ENCODE peak calls at places on chromosomes 3 and 15, in ten cellular contexts. K, M, C, J, P, N, S, G, X and L are unnamed samples.

GRCh38 chr15:70741107-70741511 is 22.2 kb downstream of the UACA start:
- DNase-seq in S (peak), C (peak), J (peak), M (peak), X (peak), K (peak), G (peak), N (peak), P (peak), L (peak)

GRCh38 chr3:58627580-58627894 is 39.0 kb downstream of the FAM3D start:
- DNase-seq in C (no peak), G (peak), S (no peak), M (no peak), P (no peak), J (peak), N (no peak), X (no peak), K (no peak), L (no peak)

GRCh38 chr3:14921811-14922705 is 25.3 kb upstream of the NR2C2 start:
- DNase-seq in S (no peak), C (peak), K (no peak), P (no peak), M (no peak), X (no peak), J (no peak), G (no peak), N (no peak), L (no peak)

GRCh38 chr15:94287794-94288246 is 56.5 kb downstream of the MCTP2 start:
- DNase-seq in N (no peak), P (no peak), C (no peak), G (no peak), X (peak), M (no peak), S (peak), J (no peak), K (peak), L (no peak)

GRCh38 chr3:71311320-71312046 is 272.0 kb downstream of the FOXP1 start:
- DNase-seq in M (no peak), C (no peak), K (no peak), S (no peak), X (no peak), P (no peak), G (no peak), J (no peak), N (no peak), L (no peak)

GRCh38 chr3:71978150-71978721 is 193.3 kb upstream of the PROK2 start:
- DNase-seq in C (no peak), K (no peak), M (no peak), J (no peak), X (no peak), G (no peak), P (no peak), N (no peak), S (no peak), L (no peak)

GRCh38 chr3:25586167-25586505 is 78.6 kb downstream of the TOP2B start:
- DNase-seq in M (no peak), G (no peak), N (no peak), C (no peak), K (no peak), X (no peak), J (no peak), S (no peak), P (no peak), L (no peak)

GRCh38 chr3:143973352-143974021 is 1.9 kb downstream of the DIPK2A start:
- DNase-seq in N (peak), X (no peak), C (peak), S (peak), G (peak), K (no peak), P (no peak), M (no peak), J (peak), L (no peak)

GRCh38 chr3:177550667-177551066 is 353.4 kb upstream of the TBL1XR1 start:
- DNase-seq in X (no peak), S (no peak), G (no peak), M (no peak), P (no peak), C (no peak), J (no peak), N (no peak), K (no peak), L (no peak)

GRCh38 chr3:169754711-169755110 is 10.1 kb downstream of the TERC start:
- DNase-seq in C (no peak), P (no peak), S (no peak), X (no peak), J (no peak), N (no peak), G (no peak), M (no peak), K (no peak), L (no peak)

GRCh38 chr3:127458698-127459097 is 131.8 kb downstream of the TPRA1 start:
- DNase-seq in G (no peak), P (no peak), K (no peak), N (no peak), S (no peak), X (no peak), C (no peak), J (peak), M (no peak), L (no peak)

GRCh38 chr15:90059208-90059985 is 42.9 kb downstream of the IDH2 start:
- DNase-seq in S (peak), X (peak), J (peak), P (no peak), G (peak), K (peak), M (no peak), N (no peak), C (no peak), L (no peak)

GRCh38 chr3:9898467-9899229 is 4.0 kb upstream of the IL17RE start:
- DNase-seq in G (no peak), M (no peak), K (peak), C (peak), S (peak), P (no peak), N (no peak), J (no peak), X (no peak), L (no peak)

DNA sequence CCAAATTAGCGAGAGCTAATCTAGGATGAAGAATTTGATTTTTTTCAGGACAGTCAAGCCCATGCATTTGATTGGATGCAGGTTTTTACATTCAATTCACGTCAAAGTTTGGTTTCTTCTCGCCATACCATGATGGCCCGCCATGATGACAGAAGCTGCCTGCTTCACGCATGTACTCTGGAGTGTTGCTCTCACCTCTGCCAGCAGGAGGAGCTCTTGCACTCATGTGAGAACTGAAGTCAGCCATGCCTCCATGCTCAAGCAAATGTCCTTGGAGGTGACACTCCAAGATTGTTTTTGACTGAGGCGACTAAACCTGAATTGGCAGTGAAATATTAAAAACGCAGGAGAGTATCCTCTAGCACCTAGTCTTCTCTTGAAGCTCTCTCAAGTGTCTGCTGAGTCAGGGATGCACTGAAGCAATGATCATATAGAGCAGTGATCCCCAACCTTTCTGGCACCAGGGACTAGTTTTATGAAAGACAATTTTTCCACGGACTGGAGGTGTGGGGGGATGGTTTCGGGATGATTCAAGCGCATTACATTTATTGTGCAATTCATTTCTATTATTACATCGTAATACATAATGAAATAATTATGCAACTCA is 120.9 kb downstream of the SAMMSON start:
- DNase-seq in X (peak), M (peak), G (peak), J (peak), S (peak), C (peak), K (peak), N (peak), P (peak), L (peak)
- TF ChIP-seq CTCF in X (peak), M (peak), G (peak), J (peak), S (peak), C (peak), K (peak), N (peak), P (no peak), L (peak)

GRCh38 chr3:66037986-66038369 is 740 bp downstream of the MAGI1 start:
- DNase-seq in C (no peak), S (peak), P (no peak), G (peak), M (no peak), J (peak), N (no peak), K (no peak), X (no peak), L (no peak)

GRCh38 chr3:66038384-66038725 is 363 bp downstream of the MAGI1 start:
- DNase-seq in C (no peak), N (no peak), G (no peak), K (peak), S (no peak), X (no peak), M (no peak), P (no peak), J (peak), L (no peak)

GRCh38 chr3:66036586-66037061 is 2.1 kb downstream of the MAGI1 start:
- DNase-seq in K (no peak), N (no peak), S (no peak), P (no peak), J (peak), G (peak), X (no peak), C (no peak), M (no peak), L (no peak)

GRCh38 chr3:66038726-66039589 is at the start of gene MAGI1:
- DNase-seq in G (peak), S (peak), C (peak), P (peak), K (peak), M (peak), N (peak), X (no peak), J (peak), L (peak)

DNA sequence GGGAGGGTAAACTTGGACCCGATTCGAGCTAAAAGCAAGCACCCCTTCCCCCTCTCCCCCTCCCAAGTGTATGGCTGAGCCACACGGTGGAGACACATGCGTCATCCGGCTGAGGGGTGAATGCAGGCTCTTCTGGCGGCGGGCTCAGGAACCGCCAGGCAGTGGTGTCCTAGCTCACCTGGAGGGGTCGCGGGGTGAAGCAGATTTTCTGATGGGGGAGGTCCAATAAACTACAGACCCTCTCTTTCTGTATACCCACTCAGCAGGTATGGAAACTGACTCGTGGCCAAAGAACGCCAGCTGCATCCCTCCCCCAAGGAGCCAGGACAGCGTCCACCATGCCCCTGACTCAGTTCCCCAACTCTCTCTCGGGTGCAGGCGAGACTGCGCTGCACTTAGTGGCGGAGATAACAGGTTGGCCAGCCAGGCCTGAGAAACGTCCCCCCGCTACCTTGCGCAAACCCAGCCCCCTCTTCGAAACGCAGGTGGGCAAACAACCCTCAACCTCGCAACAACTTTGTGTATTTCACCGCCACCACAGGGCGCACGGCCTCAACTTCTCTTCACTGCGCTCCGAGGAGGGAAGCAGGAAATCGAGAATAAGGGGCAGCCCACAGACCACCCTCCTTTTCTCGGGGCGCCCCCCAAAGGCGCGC is 1.3 kb downstream of the MAGI1 start:
- DNase-seq in S (peak), P (no peak), J (peak), G (peak), C (peak), N (no peak), X (no peak), M (no peak), K (no peak), L (no peak)
- TF ChIP-seq CTCF in S (peak), P (no peak), J (peak), G (peak), C (no peak), N (peak), X (no peak), M (peak), K (peak), L (peak)

DNA sequence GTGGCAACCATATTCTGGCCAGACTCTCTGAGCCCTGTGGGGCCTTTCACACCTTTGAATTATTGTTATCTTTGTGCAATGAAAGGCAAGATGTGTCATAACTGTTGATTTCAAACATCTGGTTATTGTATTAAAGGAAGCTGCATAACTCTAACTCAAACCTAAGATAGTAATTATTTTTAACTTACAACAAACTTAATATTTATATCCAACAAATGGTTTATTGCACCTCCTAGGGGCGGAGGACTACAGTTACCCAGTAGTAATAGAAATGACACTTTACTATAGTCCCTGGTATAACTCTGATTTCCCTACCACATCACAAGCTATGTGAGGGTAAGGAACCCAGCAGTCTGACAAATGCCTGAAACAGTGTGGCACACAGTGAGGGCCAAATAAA is 363.9 kb upstream of the SUCLG2 start:
- DNase-seq in X (no peak), C (no peak), P (no peak), N (no peak), M (no peak), S (no peak), G (no peak), J (no peak), K (no peak), L (no peak)
- TF ChIP-seq CTCF in X (no peak), C (no peak), P (no peak), N (no peak), M (no peak), S (no peak), G (no peak), J (no peak), K (no peak), L (peak)

GRCh38 chr15:44698651-44699050 is 12.5 kb downstream of the PATL2 start:
- DNase-seq in P (no peak), K (no peak), G (no peak), N (no peak), X (no peak), J (no peak), S (no peak), C (no peak), M (no peak), L (no peak)
- TF ChIP-seq CTCF in P (no peak), K (no peak), G (no peak), N (no peak), X (no peak), J (no peak), S (no peak), C (no peak), M (no peak), L (no peak)